ENCODE peak calls at places on chromosomes 4 and X, in eight cellular contexts. X, C, M, J, B, F, L and Z are unnamed samples. For H3K4me1, the result is how much of the 10 kb centered on the place peaks cover.

GRCh38 chr4:82739292-82740190 is 59.1 kb downstream of the SCD5 start:
- DNase-seq in X (peak), M (peak), J (peak), L (peak), F (peak), C (peak), B (peak), Z (peak)

GRCh38 chr4:133045288-133045687 is 103.8 kb upstream of the PCDH10 start:
- DNase-seq in X (no peak), M (no peak), C (no peak), J (no peak), L (no peak), B (no peak), F (no peak), Z (no peak)

GRCh38 chr4:73583661-73584060 is 36.6 kb downstream of the RASSF6 start:
- DNase-seq in L (no peak), J (no peak), X (no peak), F (no peak), M (no peak), B (no peak), C (no peak), Z (no peak)

GRCh38 chr4:145779319-145779801 is 99.4 kb downstream of the C4orf51 start:
- DNase-seq in B (no peak), M (no peak), L (no peak), X (no peak), C (no peak), F (no peak), J (no peak), Z (peak)

GRCh38 chr4:119284876-119285611 is 36.9 kb downstream of the FABP2 start:
- DNase-seq in F (no peak), B (peak), M (no peak), J (no peak), C (no peak), X (no peak), L (no peak), Z (peak)

GRCh38 chr4:126888968-126889367 is 743.8 kb upstream of the INTU start:
- DNase-seq in X (no peak), J (no peak), B (no peak), L (no peak), C (no peak), M (no peak), F (no peak), Z (no peak)

GRCh38 chr4:157824006-157824405 is 348.8 kb downstream of the GASK1B start:
- DNase-seq in X (no peak), B (no peak), J (no peak), F (no peak), L (no peak), M (no peak), C (no peak), Z (no peak)

GRCh38 chrX:143854006-143854405 is 29.9 kb upstream of the UBE2NL start:
- DNase-seq in L (no peak), J (no peak), X (no peak), B (no peak), F (no peak), C (no peak), M (no peak), Z (no peak)

GRCh38 chr4:164571593-164572385 is 182.1 kb upstream of the SMIM31 start:
- DNase-seq in B (no peak), F (no peak), L (no peak), J (no peak), M (no peak), C (no peak), X (no peak), Z (no peak)

GRCh38 chr4:14028862-14029261 is 401.3 kb upstream of the BOD1L1 start:
- DNase-seq in X (no peak), C (no peak), M (no peak), B (no peak), F (no peak), J (no peak), L (no peak), Z (no peak)

GRCh38 chr4:118265312-118266144 is 87.3 kb downstream of the PRSS12 start:
- DNase-seq in X (no peak), J (peak), B (no peak), F (no peak), L (no peak), M (peak), C (no peak), Z (no peak)

GRCh38 chrX:40778861-40779575 is 43.7 kb upstream of the MED14 start:
- DNase-seq in X (no peak), F (no peak), C (no peak), L (peak), B (no peak), M (no peak), J (no peak), Z (peak)

GRCh38 chr4:89489338-89489771 is 181.8 kb upstream of the GPRIN3 start:
- DNase-seq in L (no peak), B (no peak), M (peak), J (no peak), X (no peak), F (no peak), C (no peak), Z (peak)

GRCh38 chrX:107978707-107979307 is 3.4 kb downstream of the TEX13B start:
- DNase-seq in J (peak), B (peak), M (peak), X (no peak), L (peak), F (no peak), C (peak), Z (peak)

GRCh38 chr4:108033348-108033747 is 43.7 kb downstream of the HADH start:
- DNase-seq in L (no peak), J (no peak), C (no peak), X (no peak), B (no peak), F (no peak), M (no peak), Z (no peak)

GRCh38 chr4:1310796-1311715 is 21.4 kb downstream of the MAEA start:
- DNase-seq in B (no peak), L (no peak), M (no peak), C (no peak), X (no peak), J (no peak), F (no peak), Z (no peak)

GRCh38 chrX:2700405-2701320 is 9.6 kb downstream of the CD99 start:
- DNase-seq in F (no peak), J (no peak), B (no peak), M (no peak), X (no peak), L (no peak), C (no peak), Z (no peak)
- H3K4me1 ChIP-seq in F (under half), J (under half), B (under half), M (under half), X (under half), L (under half), C (under half), Z (half or more)

DNA sequence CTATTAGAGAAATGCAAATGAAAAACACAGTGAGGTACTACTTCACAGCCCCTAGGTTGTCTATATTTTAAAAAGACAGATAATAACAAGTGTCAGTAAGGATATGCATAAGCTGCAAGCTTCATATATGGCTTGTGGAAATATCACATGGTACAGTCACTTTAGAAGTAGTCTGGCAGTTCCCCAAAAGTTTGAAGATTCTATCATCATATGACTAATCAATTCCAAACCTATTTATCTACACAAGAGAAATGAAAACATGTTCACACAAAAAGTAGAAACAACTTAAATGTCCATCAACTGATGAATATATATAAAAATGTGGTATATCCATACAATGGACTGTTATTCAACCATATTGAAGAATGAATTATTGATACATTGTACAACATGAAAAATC is 185.8 kb upstream of the STK26 start:
- DNase-seq in J (no peak), F (no peak), B (no peak), M (no peak), L (no peak), C (no peak), X (no peak), Z (no peak)
- TF ChIP-seq MAX in J (no peak), F (no peak), B (no peak), M (no peak), L (no peak), C (no peak), X (no peak), Z (no peak)

DNA sequence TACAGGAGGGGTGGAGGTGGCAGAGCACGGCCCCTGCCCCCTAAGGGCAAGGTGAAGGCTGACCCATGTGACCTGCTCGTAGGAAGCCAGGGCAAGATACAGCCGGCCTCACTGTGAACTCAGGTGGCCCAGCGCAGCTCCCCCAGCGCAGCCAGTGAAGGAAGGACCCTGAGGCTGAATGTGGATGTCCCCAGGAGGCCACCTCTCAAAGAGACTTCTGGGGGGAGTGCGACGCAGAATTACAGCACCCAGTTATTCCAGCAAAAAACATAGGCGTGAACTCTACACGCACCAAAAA is 52.6 kb downstream of the ZFYVE28 start:
- DNase-seq in C (no peak), M (no peak), F (no peak), L (no peak), X (no peak), J (no peak), B (no peak), Z (no peak)
- H3K4me1 ChIP-seq in C (half or more), M (half or more), F (under half), L (under half), X (under half), J (under half), B (under half), Z (under half)

GRCh38 chr4:163111588-163111987 is 55.1 kb downstream of the NAF1 start:
- DNase-seq in L (no peak), J (no peak), M (peak), B (peak), F (no peak), X (no peak), C (no peak), Z (peak)
- TF ChIP-seq MAX in L (no peak), J (no peak), M (no peak), B (no peak), F (no peak), X (no peak), C (no peak), Z (no peak)